ENCODE peak calls at places on chromosome 10, in eight cellular contexts. One of them, this sample, is unnamed.

GRCh38 chr10:48209246-48209645 is 65.2 kb downstream of the FRMPD2 start:
- DNase-seq in glutamatergic neuron: no peak
- DNase-seq in OCI-LY7: no peak
- DNase-seq in IMR-90: peak
- DNase-seq in HCT116: no peak
- DNase-seq in choroid plexus epithelial cell: peak
- DNase-seq in brain microvascular endothelial cell: peak
- DNase-seq in neural crest cell: no peak
- DNase-seq in this sample: no peak

GRCh38 chr10:82742478-82742877 is 867.5 kb downstream of the NRG3 start:
- DNase-seq in glutamatergic neuron: no peak
- DNase-seq in OCI-LY7: no peak
- DNase-seq in IMR-90: no peak
- DNase-seq in HCT116: no peak
- DNase-seq in choroid plexus epithelial cell: peak
- DNase-seq in brain microvascular endothelial cell: peak
- DNase-seq in neural crest cell: no peak
- DNase-seq in this sample: no peak

GRCh38 chr10:86172296-86172695 is 194.3 kb downstream of the GRID1 start:
- DNase-seq in glutamatergic neuron: no peak
- DNase-seq in OCI-LY7: no peak
- DNase-seq in IMR-90: no peak
- DNase-seq in HCT116: no peak
- DNase-seq in choroid plexus epithelial cell: no peak
- DNase-seq in brain microvascular endothelial cell: no peak
- DNase-seq in neural crest cell: no peak
- DNase-seq in this sample: no peak

GRCh38 chr10:29622382-29622885 is 12.3 kb downstream of the SVIL start:
- DNase-seq in glutamatergic neuron: no peak
- DNase-seq in OCI-LY7: no peak
- DNase-seq in IMR-90: no peak
- DNase-seq in HCT116: no peak
- DNase-seq in choroid plexus epithelial cell: no peak
- DNase-seq in brain microvascular endothelial cell: no peak
- DNase-seq in neural crest cell: no peak
- DNase-seq in this sample: no peak

GRCh38 chr10:19620867-19621266 is 195.4 kb upstream of the PLXDC2 start:
- DNase-seq in glutamatergic neuron: no peak
- DNase-seq in OCI-LY7: no peak
- DNase-seq in IMR-90: peak
- DNase-seq in HCT116: no peak
- DNase-seq in choroid plexus epithelial cell: peak
- DNase-seq in brain microvascular endothelial cell: no peak
- DNase-seq in neural crest cell: no peak
- DNase-seq in this sample: no peak

GRCh38 chr10:49643296-49644034 is 29.6 kb downstream of the CHAT start:
- DNase-seq in glutamatergic neuron: no peak
- DNase-seq in OCI-LY7: no peak
- DNase-seq in IMR-90: no peak
- DNase-seq in HCT116: no peak
- DNase-seq in choroid plexus epithelial cell: no peak
- DNase-seq in brain microvascular endothelial cell: no peak
- DNase-seq in neural crest cell: no peak
- DNase-seq in this sample: no peak

GRCh38 chr10:79017882-79018550 is 50.8 kb upstream of the ZMIZ1 start:
- DNase-seq in glutamatergic neuron: no peak
- DNase-seq in OCI-LY7: no peak
- DNase-seq in IMR-90: no peak
- DNase-seq in HCT116: no peak
- DNase-seq in choroid plexus epithelial cell: no peak
- DNase-seq in brain microvascular endothelial cell: no peak
- DNase-seq in neural crest cell: no peak
- DNase-seq in this sample: no peak

GRCh38 chr10:3468919-3469638 is 296.5 kb upstream of the PITRM1 start:
- DNase-seq in glutamatergic neuron: no peak
- DNase-seq in OCI-LY7: no peak
- DNase-seq in IMR-90: peak
- DNase-seq in HCT116: peak
- DNase-seq in choroid plexus epithelial cell: peak
- DNase-seq in brain microvascular endothelial cell: peak
- DNase-seq in neural crest cell: no peak
- DNase-seq in this sample: no peak

GRCh38 chr10:72263613-72264241 is 10.0 kb upstream of the DDIT4 start:
- DNase-seq in glutamatergic neuron: no peak
- DNase-seq in OCI-LY7: peak
- DNase-seq in IMR-90: no peak
- DNase-seq in HCT116: no peak
- DNase-seq in choroid plexus epithelial cell: no peak
- DNase-seq in brain microvascular endothelial cell: no peak
- DNase-seq in neural crest cell: no peak
- DNase-seq in this sample: no peak

GRCh38 chr10:89129850-89130396 is 77.2 kb downstream of the CH25H start:
- DNase-seq in glutamatergic neuron: no peak
- DNase-seq in OCI-LY7: no peak
- DNase-seq in IMR-90: peak
- DNase-seq in HCT116: no peak
- DNase-seq in choroid plexus epithelial cell: peak
- DNase-seq in brain microvascular endothelial cell: peak
- DNase-seq in neural crest cell: no peak
- DNase-seq in this sample: no peak

GRCh38 chr10:86290933-86291615 is 75.5 kb downstream of the GRID1 start:
- DNase-seq in glutamatergic neuron: peak
- DNase-seq in OCI-LY7: no peak
- DNase-seq in IMR-90: no peak
- DNase-seq in HCT116: no peak
- DNase-seq in choroid plexus epithelial cell: no peak
- DNase-seq in brain microvascular endothelial cell: no peak
- DNase-seq in neural crest cell: no peak
- DNase-seq in this sample: peak

GRCh38 chr10:129193148-129193547 is 273.9 kb upstream of the MGMT start:
- DNase-seq in glutamatergic neuron: no peak
- DNase-seq in OCI-LY7: no peak
- DNase-seq in IMR-90: no peak
- DNase-seq in HCT116: no peak
- DNase-seq in choroid plexus epithelial cell: no peak
- DNase-seq in brain microvascular endothelial cell: peak
- DNase-seq in neural crest cell: no peak
- DNase-seq in this sample: no peak

GRCh38 chr10:111078505-111079185 is 1.8 kb downstream of the ADRA2A start:
- DNase-seq in glutamatergic neuron: no peak
- DNase-seq in OCI-LY7: no peak
- DNase-seq in IMR-90: no peak
- DNase-seq in HCT116: no peak
- DNase-seq in choroid plexus epithelial cell: no peak
- DNase-seq in brain microvascular endothelial cell: no peak
- DNase-seq in neural crest cell: no peak
- DNase-seq in this sample: no peak

GRCh38 chr10:12707461-12708185 is 293.9 kb downstream of the CCDC3 start:
- DNase-seq in glutamatergic neuron: peak
- DNase-seq in OCI-LY7: peak
- DNase-seq in IMR-90: peak
- DNase-seq in HCT116: peak
- DNase-seq in choroid plexus epithelial cell: peak
- DNase-seq in brain microvascular endothelial cell: peak
- DNase-seq in neural crest cell: peak
- DNase-seq in this sample: no peak

GRCh38 chr10:10677479-10677878 is 340.2 kb upstream of the CELF2 start:
- DNase-seq in glutamatergic neuron: peak
- DNase-seq in OCI-LY7: peak
- DNase-seq in IMR-90: peak
- DNase-seq in HCT116: no peak
- DNase-seq in choroid plexus epithelial cell: peak
- DNase-seq in brain microvascular endothelial cell: peak
- DNase-seq in neural crest cell: peak
- DNase-seq in this sample: no peak

DNA sequence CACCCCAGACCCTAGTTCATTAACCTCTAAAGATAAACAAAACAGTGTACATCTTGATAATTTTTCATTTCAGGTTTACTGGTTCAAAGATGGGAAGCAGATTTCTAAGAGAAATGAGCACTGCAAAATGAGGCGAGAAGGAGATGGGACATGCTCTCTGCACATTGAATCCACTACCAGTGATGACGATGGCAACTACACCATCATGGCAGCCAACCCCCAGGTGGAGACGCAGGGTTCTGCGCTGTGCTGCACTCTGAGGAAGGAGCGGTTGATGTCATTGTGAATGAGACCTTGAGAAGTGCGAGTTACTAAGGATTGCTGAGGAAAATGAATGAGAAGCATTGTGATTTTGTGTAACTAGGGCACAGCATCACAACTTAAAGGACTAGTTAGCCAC is 37.6 kb downstream of the ATOH7 start:
- DNase-seq in glutamatergic neuron: no peak
- DNase-seq in OCI-LY7: no peak
- DNase-seq in IMR-90: no peak
- DNase-seq in HCT116: no peak
- DNase-seq in choroid plexus epithelial cell: no peak
- DNase-seq in brain microvascular endothelial cell: no peak
- DNase-seq in neural crest cell: no peak
- DNase-seq in this sample: no peak
- TF ChIP-seq CTCF in glutamatergic neuron: no peak
- TF ChIP-seq CTCF in OCI-LY7: no peak
- TF ChIP-seq CTCF in IMR-90: no peak
- TF ChIP-seq CTCF in HCT116: no peak
- TF ChIP-seq CTCF in choroid plexus epithelial cell: no peak
- TF ChIP-seq CTCF in brain microvascular endothelial cell: no peak
- TF ChIP-seq CTCF in neural crest cell: no peak
- TF ChIP-seq CTCF in this sample: no peak

GRCh38 chr10:34723746-34724145 is 91.3 kb downstream of the PARD3 start:
- DNase-seq in glutamatergic neuron: no peak
- DNase-seq in OCI-LY7: no peak
- DNase-seq in IMR-90: peak
- DNase-seq in HCT116: no peak
- DNase-seq in choroid plexus epithelial cell: peak
- DNase-seq in brain microvascular endothelial cell: peak
- DNase-seq in neural crest cell: no peak
- DNase-seq in this sample: no peak
- TF ChIP-seq CTCF in glutamatergic neuron: no peak
- TF ChIP-seq CTCF in OCI-LY7: peak
- TF ChIP-seq CTCF in IMR-90: peak
- TF ChIP-seq CTCF in HCT116: peak
- TF ChIP-seq CTCF in choroid plexus epithelial cell: peak
- TF ChIP-seq CTCF in brain microvascular endothelial cell: peak
- TF ChIP-seq CTCF in neural crest cell: peak
- TF ChIP-seq CTCF in this sample: no peak

DNA sequence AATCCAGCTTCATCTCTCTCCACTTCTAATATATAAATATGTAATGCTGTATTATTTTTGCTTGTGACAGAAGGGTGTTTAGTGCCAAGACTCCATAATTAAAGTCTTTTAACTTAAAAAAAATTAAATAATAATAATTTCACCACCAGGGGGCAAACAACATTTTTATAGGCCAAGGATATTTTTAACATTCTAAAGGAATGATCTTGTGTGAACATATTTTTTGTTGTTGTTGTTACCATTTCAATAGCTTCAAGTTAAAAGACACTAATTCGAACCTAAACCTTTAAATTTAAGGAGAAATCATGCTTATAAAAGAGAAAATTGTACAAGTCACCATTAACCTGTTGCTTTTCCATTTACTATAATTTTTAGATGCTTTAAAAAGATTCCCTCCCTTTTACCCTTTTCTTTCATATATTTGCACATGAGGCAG is 7.5 kb upstream of the DNAJC1 start:
- DNase-seq in glutamatergic neuron: no peak
- DNase-seq in OCI-LY7: peak
- DNase-seq in IMR-90: peak
- DNase-seq in HCT116: peak
- DNase-seq in choroid plexus epithelial cell: peak
- DNase-seq in brain microvascular endothelial cell: no peak
- DNase-seq in neural crest cell: no peak
- DNase-seq in this sample: no peak
- TF ChIP-seq CTCF in glutamatergic neuron: peak
- TF ChIP-seq CTCF in OCI-LY7: peak
- TF ChIP-seq CTCF in IMR-90: peak
- TF ChIP-seq CTCF in HCT116: peak
- TF ChIP-seq CTCF in choroid plexus epithelial cell: peak
- TF ChIP-seq CTCF in brain microvascular endothelial cell: no peak
- TF ChIP-seq CTCF in neural crest cell: peak
- TF ChIP-seq CTCF in this sample: peak

GRCh38 chr10:90858489-90858968 is 690 bp upstream of the HTR7 start:
- DNase-seq in glutamatergic neuron: no peak
- DNase-seq in OCI-LY7: no peak
- DNase-seq in IMR-90: no peak
- DNase-seq in HCT116: no peak
- DNase-seq in choroid plexus epithelial cell: peak
- DNase-seq in brain microvascular endothelial cell: no peak
- DNase-seq in neural crest cell: no peak
- DNase-seq in this sample: no peak

GRCh38 chr10:90857635-90858488 is at the start of gene HTR7:
- DNase-seq in glutamatergic neuron: peak
- DNase-seq in OCI-LY7: peak
- DNase-seq in IMR-90: peak
- DNase-seq in HCT116: no peak
- DNase-seq in choroid plexus epithelial cell: peak
- DNase-seq in brain microvascular endothelial cell: peak
- DNase-seq in neural crest cell: peak
- DNase-seq in this sample: peak

GRCh38 chr10:90862908-90863514 is 5.2 kb upstream of the HTR7 start:
- DNase-seq in glutamatergic neuron: no peak
- DNase-seq in OCI-LY7: peak
- DNase-seq in IMR-90: peak
- DNase-seq in HCT116: no peak
- DNase-seq in choroid plexus epithelial cell: peak
- DNase-seq in brain microvascular endothelial cell: peak
- DNase-seq in neural crest cell: no peak
- DNase-seq in this sample: no peak

GRCh38 chr10:90859321-90859751 is 1.5 kb upstream of the HTR7 start:
- DNase-seq in glutamatergic neuron: no peak
- DNase-seq in OCI-LY7: no peak
- DNase-seq in IMR-90: peak
- DNase-seq in HCT116: peak
- DNase-seq in choroid plexus epithelial cell: peak
- DNase-seq in brain microvascular endothelial cell: peak
- DNase-seq in neural crest cell: no peak
- DNase-seq in this sample: no peak

GRCh38 chr10:90860790-90861189 is 3.0 kb upstream of the HTR7 start:
- DNase-seq in glutamatergic neuron: no peak
- DNase-seq in OCI-LY7: no peak
- DNase-seq in IMR-90: no peak
- DNase-seq in HCT116: no peak
- DNase-seq in choroid plexus epithelial cell: no peak
- DNase-seq in brain microvascular endothelial cell: no peak
- DNase-seq in neural crest cell: no peak
- DNase-seq in this sample: no peak
- TF ChIP-seq CTCF in glutamatergic neuron: no peak
- TF ChIP-seq CTCF in OCI-LY7: no peak
- TF ChIP-seq CTCF in IMR-90: no peak
- TF ChIP-seq CTCF in HCT116: no peak
- TF ChIP-seq CTCF in choroid plexus epithelial cell: no peak
- TF ChIP-seq CTCF in brain microvascular endothelial cell: no peak
- TF ChIP-seq CTCF in neural crest cell: no peak
- TF ChIP-seq CTCF in this sample: no peak

DNA sequence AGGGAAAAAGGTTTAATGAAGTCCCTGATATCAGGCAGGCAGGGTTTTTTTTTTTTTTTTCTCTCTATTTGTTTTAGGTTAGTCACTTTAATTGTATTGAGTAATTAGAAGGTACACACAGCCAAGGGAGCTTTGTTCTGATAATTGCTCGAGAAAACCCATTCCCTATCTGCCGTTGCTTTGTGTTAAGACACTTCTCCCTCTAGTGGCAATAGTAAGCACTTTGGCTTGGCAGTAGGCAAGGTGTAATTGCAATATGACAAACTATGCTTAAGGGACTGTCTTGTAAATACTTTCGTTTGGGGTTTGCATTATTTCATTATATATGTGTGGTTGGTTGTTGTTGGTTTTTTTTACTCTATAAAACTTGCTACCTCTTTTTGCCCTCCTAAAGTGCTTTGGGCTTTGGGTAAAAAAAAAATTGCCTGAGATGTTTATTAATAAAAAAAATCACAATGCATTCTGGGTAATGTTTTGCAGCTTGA is 113.4 kb downstream of the BTRC start:
- DNase-seq in glutamatergic neuron: no peak
- DNase-seq in OCI-LY7: peak
- DNase-seq in IMR-90: peak
- DNase-seq in HCT116: peak
- DNase-seq in choroid plexus epithelial cell: peak
- DNase-seq in brain microvascular endothelial cell: peak
- DNase-seq in neural crest cell: no peak
- DNase-seq in this sample: no peak
- TF ChIP-seq CTCF in glutamatergic neuron: peak
- TF ChIP-seq CTCF in OCI-LY7: peak
- TF ChIP-seq CTCF in IMR-90: peak
- TF ChIP-seq CTCF in HCT116: peak
- TF ChIP-seq CTCF in choroid plexus epithelial cell: peak
- TF ChIP-seq CTCF in brain microvascular endothelial cell: peak
- TF ChIP-seq CTCF in neural crest cell: peak
- TF ChIP-seq CTCF in this sample: peak